ENCODE peak calls at places on chromosome 6, in five cellular contexts. D, Q, H, U and E are unnamed samples.

GRCh38 chr6:115241373-115241772 is 819.3 kb downstream of the FRK start:
- DNase-seq in D (no peak), Q (no peak), H (no peak), U (no peak), E (no peak)

GRCh38 chr6:27777126-27777525 is 135.1 kb downstream of the OR2B2 start:
- DNase-seq in D (no peak), Q (no peak), H (no peak), U (no peak), E (no peak)

GRCh38 chr6:126267621-126268020 is 72.3 kb upstream of the CENPW start:
- DNase-seq in D (no peak), Q (no peak), H (peak; percentile 5), U (no peak), E (no peak)

GRCh38 chr6:133128191-133128590 is 113.0 kb upstream of the EYA4 start:
- DNase-seq in D (no peak), Q (no peak), H (peak; percentile 26), U (peak; percentile 28), E (no peak)

GRCh38 chr6:124970763-124971162 is 8.5 kb downstream of the RNF217 start:
- DNase-seq in D (no peak), Q (no peak), H (no peak), U (no peak), E (no peak)

GRCh38 chr6:27839303-27840081 is 72.7 kb downstream of the OR2B2 start:
- DNase-seq in D (peak; percentile 36), Q (no peak), H (peak; percentile 76), U (peak; percentile 90), E (no peak)

GRCh38 chr6:162722633-162723032 is 4.9 kb downstream of the PRKN start:
- DNase-seq in D (no peak), Q (no peak), H (no peak), U (no peak), E (no peak)

GRCh38 chr6:118869894-118870665 is 23.9 kb upstream of the ASF1A start:
- DNase-seq in D (no peak), Q (no peak), H (peak; percentile 69), U (no peak), E (no peak)

GRCh38 chr6:4287811-4288244 is 152.5 kb upstream of the ECI2 start:
- DNase-seq in D (no peak), Q (no peak), H (no peak), U (no peak), E (no peak)

GRCh38 chr6:128400875-128401274 is 119.5 kb downstream of the PTPRK start:
- DNase-seq in D (no peak), Q (no peak), H (no peak), U (peak; percentile 7), E (no peak)

GRCh38 chr6:168231393-168231957 is 88.1 kb downstream of the DACT2 start:
- DNase-seq in D (no peak), Q (no peak), H (no peak), U (no peak), E (no peak)

GRCh38 chr6:131733376-131734016 is 22.7 kb upstream of the CTAGE9 start:
- DNase-seq in D (no peak), Q (no peak), H (peak; percentile 39), U (peak; percentile 67), E (no peak)

GRCh38 chr6:31004285-31004684 is 6.0 kb upstream of the MUC22 start:
- DNase-seq in D (no peak), Q (no peak), H (no peak), U (no peak), E (no peak)

GRCh38 chr6:75491302-75491701 is 2.3 kb downstream of the FILIP1 start:
- DNase-seq in D (no peak), Q (no peak), H (no peak), U (no peak), E (no peak)

GRCh38 chr6:6538301-6538700 is 50.2 kb upstream of the LY86 start:
- DNase-seq in D (no peak), Q (no peak), H (no peak), U (no peak), E (no peak)

GRCh38 chr6:9848094-9848493 is 566.8 kb downstream of the TFAP2A start:
- DNase-seq in D (no peak), Q (no peak), H (no peak), U (peak; percentile 39), E (no peak)

GRCh38 chr6:9851006-9851405 is 563.9 kb downstream of the TFAP2A start:
- DNase-seq in D (no peak), Q (no peak), H (no peak), U (no peak), E (no peak)

GRCh38 chr6:9851541-9852380 is 563.1 kb downstream of the TFAP2A start:
- DNase-seq in D (peak; percentile 32), Q (no peak), H (peak; percentile 15), U (peak; percentile 9), E (no peak)
- H3K9me3 ChIP-seq in D (no peaks in the 10 kb centered on the region), Q (no peaks in the 10 kb centered on the region), H (no peaks in the 10 kb centered on the region), U (peaks cover 16% of the 10 kb centered on the region), E (no peaks in the 10 kb centered on the region)

DNA sequence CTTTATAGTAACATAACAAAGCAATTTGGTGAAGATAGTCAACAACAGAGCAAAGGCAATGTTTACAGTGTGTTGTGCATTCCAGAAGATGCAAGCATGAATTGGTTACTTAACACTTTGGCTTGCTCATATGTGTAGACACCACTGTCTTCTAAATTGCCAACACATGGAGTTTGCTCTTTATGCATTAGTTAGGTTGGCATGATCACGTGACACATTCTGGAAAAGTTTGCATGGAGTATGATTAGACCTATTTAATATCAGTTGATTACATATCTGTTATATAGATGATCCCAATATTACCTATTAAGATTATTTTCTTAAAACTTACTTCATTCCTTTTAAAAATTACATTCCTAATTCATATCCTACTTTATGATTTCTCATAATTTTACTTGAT is 197.6 kb downstream of the RIMS1 start:
- DNase-seq in D (no peak), Q (no peak), H (no peak), U (no peak), E (no peak)
- H3K9me3 ChIP-seq in D (no peaks in the 10 kb centered on the region), Q (no peaks in the 10 kb centered on the region), H (no peaks in the 10 kb centered on the region), U (no peaks in the 10 kb centered on the region), E (no peaks in the 10 kb centered on the region)

DNA sequence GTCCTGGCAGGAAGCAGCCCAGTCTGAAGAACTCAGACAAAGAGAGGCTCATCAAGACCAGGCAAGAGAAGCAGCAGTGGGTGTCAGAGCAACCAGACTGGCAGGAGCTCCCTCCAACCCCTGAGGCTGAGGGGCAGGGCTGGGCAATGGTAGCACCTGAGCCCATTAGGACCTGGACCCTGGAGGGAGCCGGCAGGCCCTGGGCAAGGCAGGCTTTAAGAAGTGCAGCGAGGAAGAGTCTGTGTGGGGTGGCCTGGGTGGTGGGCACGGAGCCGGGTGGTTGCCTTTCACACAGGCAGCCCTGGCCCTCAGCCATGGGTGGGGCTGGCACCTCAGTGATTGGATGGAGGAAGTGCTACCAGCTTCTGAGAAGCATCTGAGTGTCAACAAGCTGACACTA is 33.1 kb upstream of the IRF4 start:
- DNase-seq in D (no peak), Q (no peak), H (no peak), U (no peak), E (no peak)
- H3K9me3 ChIP-seq in D (no peaks in the 10 kb centered on the region), Q (no peaks in the 10 kb centered on the region), H (peaks cover 4% of the 10 kb centered on the region), U (peaks cover 16% of the 10 kb centered on the region), E (no peaks in the 10 kb centered on the region)

GRCh38 chr6:169472786-169473416 is 219.3 kb upstream of the THBS2 start:
- DNase-seq in D (no peak), Q (no peak), H (no peak), U (no peak), E (no peak)
- H3K9me3 ChIP-seq in D (peaks cover 6% of the 10 kb centered on the region), Q (peaks cover 9% of the 10 kb centered on the region), H (peaks cover 3% of the 10 kb centered on the region), U (peaks cover 2% of the 10 kb centered on the region), E (no peaks in the 10 kb centered on the region)

DNA sequence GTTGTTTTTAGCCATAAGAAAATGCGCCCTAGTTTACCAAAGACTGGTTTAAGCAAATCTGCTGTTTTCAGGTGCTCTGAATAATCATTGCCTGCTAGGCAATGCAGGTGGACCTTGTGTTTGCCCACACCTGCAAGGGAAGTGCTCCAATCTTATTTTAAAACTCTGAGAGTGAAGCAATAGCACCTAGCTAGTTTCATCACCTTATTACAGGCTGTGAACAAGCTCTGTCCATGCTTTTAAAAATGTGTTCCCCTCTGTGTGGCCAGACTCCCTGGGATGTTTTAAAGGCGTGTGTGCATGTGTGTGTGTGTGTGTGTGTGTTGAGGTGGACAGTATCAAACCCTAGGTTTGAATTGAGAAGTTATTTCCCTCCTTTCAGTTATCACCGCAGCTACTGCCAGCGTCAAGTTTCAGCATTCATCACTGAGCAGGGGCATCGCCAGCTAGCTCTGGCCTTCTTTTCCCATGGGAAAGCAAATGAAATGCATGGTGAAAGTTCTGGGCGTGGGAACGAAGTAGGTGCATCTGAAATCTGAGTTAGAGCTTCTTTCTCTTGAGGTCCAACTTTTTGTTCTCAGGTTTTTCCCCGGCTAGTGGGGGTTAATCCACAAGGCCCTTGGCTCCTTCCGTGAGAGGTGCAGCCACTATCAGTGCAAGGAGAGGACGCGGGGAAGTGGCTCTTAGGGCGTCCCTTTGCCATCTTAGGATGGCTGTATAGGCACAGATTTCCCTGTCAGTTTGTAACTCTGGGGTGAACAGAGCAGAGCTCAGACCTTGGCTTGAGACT is 30.8 kb downstream of the DUSP22 start:
- DNase-seq in D (no peak), Q (no peak), H (no peak), U (no peak), E (no peak)
- H3K9me3 ChIP-seq in D (no peaks in the 10 kb centered on the region), Q (no peaks in the 10 kb centered on the region), H (peaks cover 3% of the 10 kb centered on the region), U (peaks cover 2% of the 10 kb centered on the region), E (no peaks in the 10 kb centered on the region)

DNA sequence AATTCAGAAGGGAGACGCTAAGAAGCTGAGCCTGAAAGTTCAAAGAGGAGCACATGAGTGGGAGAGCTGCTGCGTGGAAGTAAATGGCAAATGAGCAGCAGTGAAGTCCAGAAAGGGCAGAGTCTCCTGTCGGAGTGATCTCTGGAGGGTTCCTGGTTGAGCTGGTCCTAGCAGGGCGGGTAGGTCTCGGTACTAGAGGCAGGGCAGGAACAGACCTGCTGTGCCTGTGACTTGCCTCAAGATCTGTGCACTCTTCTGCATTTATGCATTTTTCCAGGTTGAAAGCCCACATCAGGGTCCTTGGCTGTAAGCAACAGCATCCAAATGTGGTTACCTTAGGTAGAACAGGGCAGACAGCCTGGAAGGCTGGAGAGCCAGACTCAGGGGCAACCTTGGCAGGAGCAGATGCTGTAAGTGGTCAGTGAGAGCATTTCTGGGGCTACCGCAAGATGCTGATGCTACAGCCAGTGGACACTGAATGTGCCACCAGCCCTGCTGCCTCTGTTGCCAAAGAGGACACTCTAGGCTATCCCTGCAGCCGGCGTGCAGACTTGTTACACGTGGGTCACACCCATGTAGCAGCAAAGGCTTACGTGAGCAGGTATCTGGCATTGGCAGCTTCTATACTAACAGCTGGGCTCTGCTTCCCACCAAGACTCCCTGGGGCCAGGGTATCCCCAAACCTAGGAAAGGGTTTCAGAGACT is 8.4 kb downstream of the DUSP22 start:
- DNase-seq in D (no peak), Q (no peak), H (no peak), U (no peak), E (no peak)
- H3K9me3 ChIP-seq in D (no peaks in the 10 kb centered on the region), Q (no peaks in the 10 kb centered on the region), H (peaks cover 8% of the 10 kb centered on the region), U (peaks cover 2% of the 10 kb centered on the region), E (no peaks in the 10 kb centered on the region)